ENCODE peak calls at places on chromosomes 11 and 22, in five cellular contexts. M is upper lobe of left lung, H is spleen, O is stomach, A is breast epithelium. U is an unnamed sample.

GRCh38 chr11:102476812-102477211 is 24.2 kb upstream of the TMEM123 start:
- DNase-seq in M (no peak), H (no peak), O (peak), A (peak), U (no peak)

GRCh38 chr22:32448980-32449379 is 15.3 kb downstream of the BPIFC start:
- DNase-seq in M (no peak), H (no peak), O (no peak), A (no peak), U (no peak)

GRCh38 chr22:49326558-49326957 is 501.1 kb downstream of the BRD1 start:
- DNase-seq in M (no peak), H (peak), O (peak), A (peak), U (no peak)

GRCh38 chr11:119684361-119685072 is 44.5 kb downstream of the NECTIN1 start:
- DNase-seq in M (no peak), H (no peak), O (no peak), A (peak), U (no peak)

GRCh38 chr11:10459029-10459970 is 4.2 kb downstream of the AMPD3 start:
- DNase-seq in M (no peak), H (no peak), O (no peak), A (no peak), U (no peak)

GRCh38 chr11:121630041-121630440 is 177.3 kb upstream of the SORL1-AS1 start:
- DNase-seq in M (no peak), H (no peak), O (no peak), A (no peak), U (no peak)

GRCh38 chr11:47148903-47149535 is 27.7 kb downstream of the ARFGAP2 start:
- DNase-seq in M (peak), H (no peak), O (peak), A (no peak), U (no peak)

GRCh38 chr11:46450846-46451470 is 59.4 kb upstream of the CHRM4 start:
- DNase-seq in M (no peak), H (no peak), O (no peak), A (no peak), U (no peak)

GRCh38 chr11:108198833-108199232 is 23.6 kb downstream of the NPAT start:
- DNase-seq in M (peak), H (no peak), O (peak), A (no peak), U (no peak)

GRCh38 chr22:30277547-30278344 is 11.1 kb upstream of the OSM start:
- DNase-seq in M (no peak), H (no peak), O (no peak), A (no peak), U (no peak)

GRCh38 chr22:32880906-32881596 is 79.5 kb downstream of the TIMP3 start:
- DNase-seq in M (peak), H (peak), O (peak), A (no peak), U (no peak)

GRCh38 chr22:17703811-17704210 is 65.3 kb downstream of the BCL2L13 start:
- DNase-seq in M (no peak), H (no peak), O (no peak), A (no peak), U (no peak)

GRCh38 chr11:2869561-2870427 is 15.8 kb downstream of the CDKN1C start:
- DNase-seq in M (peak), H (no peak), O (no peak), A (no peak), U (no peak)

GRCh38 chr11:60874421-60875365 is 7.4 kb downstream of the ZP1 start:
- DNase-seq in M (no peak), H (peak), O (peak), A (no peak), U (no peak)

GRCh38 chr22:27348634-27349033 is 452.9 kb downstream of the MN1 start:
- DNase-seq in M (no peak), H (no peak), O (no peak), A (no peak), U (no peak)

GRCh38 chr11:86741489-86742435 is 58.6 kb upstream of the PRSS23 start:
- DNase-seq in M (no peak), H (no peak), O (no peak), A (no peak), U (no peak)

GRCh38 chr11:17985517-17985916 is 27.3 kb downstream of the SERGEF start:
- DNase-seq in M (no peak), H (no peak), O (peak), A (no peak), U (no peak)

GRCh38 chr22:35552186-35552842 is 11.7 kb downstream of the RASD2 start:
- DNase-seq in M (no peak), H (peak), O (no peak), A (no peak), U (no peak)

DNA sequence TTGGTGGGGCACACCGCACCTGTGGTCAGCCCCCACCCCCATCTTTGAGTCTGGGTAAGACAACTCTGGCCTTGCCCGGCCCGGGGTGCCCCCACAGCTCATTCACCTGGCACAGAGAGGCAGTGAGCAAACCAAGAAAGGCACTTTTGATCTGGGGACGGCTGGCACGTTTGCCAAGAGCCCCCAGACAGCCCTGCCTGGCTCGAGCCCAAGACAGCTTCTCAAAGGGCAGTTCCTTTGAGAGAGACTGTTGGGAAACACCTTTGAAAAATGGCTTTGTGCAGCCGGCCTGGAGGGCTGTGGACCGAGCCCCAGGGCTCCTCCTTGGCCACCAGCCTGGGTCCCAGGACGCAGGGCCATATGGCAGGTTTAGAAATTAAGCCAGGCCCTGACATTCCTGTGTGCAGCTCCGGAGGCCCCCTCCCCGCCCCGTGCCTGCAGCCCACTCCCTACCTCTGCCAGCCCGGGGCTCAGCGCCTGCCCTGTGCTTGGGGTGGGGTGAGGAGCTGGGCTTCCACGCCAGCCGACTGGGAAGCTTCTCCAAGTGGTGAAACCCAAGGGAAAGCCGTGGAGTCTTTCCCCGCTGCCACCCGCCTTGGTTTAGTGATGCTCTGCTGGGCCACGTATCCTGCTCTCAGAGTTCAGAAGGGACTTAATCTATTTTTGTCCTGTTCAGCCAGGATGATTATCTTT is 50.2 kb upstream of the SMIM38 start:
- DNase-seq in M (peak), H (no peak), O (no peak), A (no peak), U (no peak)
- H3K4me3 ChIP-seq in M (no peak), H (no peak), O (no peak), A (peak), U (no peak)

DNA sequence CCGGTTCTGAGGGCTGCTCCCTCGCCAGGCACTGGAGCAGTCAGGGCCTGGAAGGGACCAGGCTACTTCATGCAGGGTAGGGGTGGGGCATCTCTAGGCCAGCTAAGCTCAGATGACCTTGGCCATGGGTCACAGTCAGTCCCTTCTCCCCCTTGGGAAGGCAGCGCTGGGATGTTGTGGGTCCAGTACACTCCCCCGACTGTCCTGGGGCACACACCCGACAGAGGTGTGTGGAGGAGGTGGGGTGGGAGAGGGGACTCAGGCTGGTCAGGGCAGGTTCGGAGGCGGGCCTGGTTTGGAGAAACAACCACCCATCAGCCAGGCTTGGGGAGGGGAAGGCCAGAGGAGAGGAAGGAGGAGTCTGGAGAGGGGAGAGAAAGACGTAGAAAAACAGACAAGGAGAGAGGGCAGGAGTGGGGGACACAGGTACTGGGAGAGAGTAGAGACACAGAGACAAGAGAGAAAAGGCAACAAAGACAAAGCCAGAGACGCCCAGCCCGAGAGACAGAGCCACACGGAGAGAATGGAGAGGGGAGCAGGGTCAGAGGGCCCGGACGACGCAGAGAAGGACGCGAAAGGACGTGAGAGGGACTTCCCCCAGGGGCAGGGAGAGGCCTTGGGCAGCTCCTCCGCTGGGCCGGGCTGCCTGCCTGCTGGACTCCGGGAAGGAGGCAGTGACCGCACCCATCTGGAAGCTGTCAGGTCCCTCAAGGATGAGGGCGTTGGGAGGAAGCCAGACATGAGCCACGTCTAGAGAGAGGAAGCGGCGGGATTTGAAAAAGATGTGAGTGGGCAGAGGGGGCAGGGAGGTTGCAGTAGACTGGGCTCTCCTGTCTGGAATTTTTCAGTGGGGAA is 30.6 kb upstream of the TSKU start:
- DNase-seq in M (peak), H (peak), O (peak), A (peak), U (no peak)
- TF ChIP-seq POLR2AphosphoS5 in M (peak), H (peak), O (peak), A (no peak), U (peak)

DNA sequence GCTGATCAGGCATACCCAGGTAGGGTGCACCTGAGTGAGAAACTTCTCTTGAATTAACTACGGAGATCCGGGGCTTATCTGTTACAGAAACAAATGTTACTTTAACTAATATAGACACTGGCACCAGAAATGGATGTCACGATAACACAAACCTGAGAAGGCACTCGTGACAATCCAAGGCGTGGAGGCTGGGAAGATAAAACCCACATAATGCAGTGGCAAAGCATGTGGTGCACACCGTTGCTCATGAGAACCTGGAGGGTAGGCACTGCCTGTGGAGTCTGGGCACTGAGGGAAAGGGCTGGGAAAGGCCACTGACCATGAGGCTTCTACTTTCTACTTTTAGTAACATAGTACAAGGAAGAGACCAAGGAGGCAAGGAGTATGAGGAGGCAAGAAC is 22.6 kb downstream of the SLC22A12 start:
- DNase-seq in M (no peak), H (no peak), O (no peak), A (no peak), U (no peak)
- H3K4me3 ChIP-seq in M (no peak), H (no peak), O (no peak), A (no peak), U (no peak)

GRCh38 chr11:35145249-35145648 is 6.3 kb downstream of the CD44 start:
- DNase-seq in M (no peak), H (no peak), O (peak), A (no peak), U (no peak)
- TF ChIP-seq POLR2AphosphoS5 in M (no peak), H (no peak), O (no peak), A (no peak), U (no peak)

DNA sequence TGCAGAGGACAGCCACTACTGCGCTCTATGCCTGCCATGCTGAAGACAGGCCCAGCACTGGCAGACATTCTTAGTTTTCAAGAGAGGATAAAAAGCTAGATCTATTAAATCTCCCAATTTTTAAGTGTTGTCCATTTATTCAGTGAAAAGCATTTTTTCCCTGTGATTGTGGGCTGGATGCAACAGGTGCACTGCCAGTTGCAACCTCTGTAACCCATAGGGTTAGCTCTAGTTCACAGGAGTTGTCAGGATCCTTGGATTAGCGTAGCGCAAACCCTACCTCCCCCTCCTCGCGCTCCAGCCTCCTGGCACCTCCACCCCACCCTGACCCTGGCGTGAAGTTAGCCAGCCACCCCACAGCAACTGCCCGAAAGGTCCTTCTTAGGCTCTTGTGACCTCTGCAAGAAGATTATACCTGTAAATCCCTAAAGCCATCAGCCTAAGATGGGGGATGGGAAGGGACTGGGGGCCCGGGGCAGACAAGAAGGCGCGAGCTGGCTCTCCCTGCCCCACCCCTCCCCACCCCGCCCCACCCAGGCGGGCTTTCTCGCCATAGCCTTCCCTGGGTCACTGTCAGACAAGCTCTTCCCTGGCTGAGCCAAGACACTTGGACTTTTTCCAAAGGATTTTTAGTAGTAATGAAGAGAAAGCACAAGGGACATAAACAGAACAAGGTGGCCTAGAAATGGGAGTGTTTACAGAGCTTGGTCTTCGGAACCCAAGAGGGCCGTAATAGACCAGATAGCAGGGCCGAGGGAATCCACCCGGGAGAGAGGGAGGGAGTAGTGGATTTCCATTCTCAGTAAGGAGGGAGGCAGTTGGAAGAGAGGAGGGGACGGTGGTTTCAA is 31.0 kb downstream of the EIF3F start:
- DNase-seq in M (peak), H (no peak), O (no peak), A (peak), U (peak)
- H3K4me3 ChIP-seq in M (no peak), H (peak), O (peak), A (peak), U (peak)

DNA sequence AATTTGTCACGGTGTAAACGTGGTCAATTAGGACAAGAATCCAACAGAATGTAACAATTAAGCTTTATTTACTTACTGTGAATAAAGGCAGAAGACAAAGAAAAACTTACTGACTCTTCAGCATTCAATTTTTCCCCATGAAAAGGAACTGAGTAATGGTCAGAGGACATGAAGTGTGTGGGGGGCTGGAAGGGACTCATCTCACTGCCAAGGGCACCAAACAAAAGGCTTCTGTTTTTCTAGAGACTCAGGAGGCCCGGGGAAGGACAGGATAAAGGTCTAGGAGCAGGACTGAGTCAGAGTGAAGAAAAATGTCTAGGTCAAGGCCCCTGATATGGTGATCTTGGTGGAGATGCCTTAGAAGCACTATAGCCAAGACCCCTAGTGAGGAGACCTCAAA is 564.2 kb upstream of the ANO5 start:
- DNase-seq in M (no peak), H (no peak), O (no peak), A (no peak), U (no peak)
- TF ChIP-seq POLR2AphosphoS5 in M (no peak), H (no peak), O (no peak), A (no peak), U (no peak)

GRCh38 chr22:26095271-26095956 is 73.8 kb upstream of the SEZ6L start:
- DNase-seq in M (no peak), H (no peak), O (no peak), A (no peak), U (no peak)
- H3K4me3 ChIP-seq in M (no peak), H (no peak), O (no peak), A (no peak), U (no peak)

U was measured in vagina.